ENCODE peak calls at places on chromosomes 4 and X, in six cellular contexts. B is right lobe of liver; P is right cardiac atrium; K is fibroblast of the aortic adventitia; R is hepatocyte; X is CD8-positive, alpha-beta memory T cell. H is an unnamed sample.
A peak's percentile ranks its signal among the peaks of the same experiment; 100 is the strongest.

GRCh38 chrX:134998246-134998645 is 7.5 kb downstream of the SMIM10 start:
- DNase-seq in B (no peak), R (no peak), P (no peak), K (no peak), X (no peak), H (no peak)

GRCh38 chrX:12701625-12702024 is 89.6 kb upstream of the PRPS2 start:
- DNase-seq in B (peak; percentile 42), X (no peak), R (peak; percentile 79), K (peak; percentile 69), P (peak; percentile 23), H (peak; percentile 70)

GRCh38 chr4:41359069-41359769 is 102.5 kb downstream of the UCHL1 start:
- DNase-seq in P (no peak), R (no peak), B (peak; percentile 23), X (no peak), K (no peak), H (peak; percentile 9)

GRCh38 chr4:74376888-74377483 is 12.0 kb downstream of the EREG start:
- DNase-seq in B (no peak), K (peak; percentile 83), R (peak; percentile 66), X (no peak), P (no peak), H (peak; percentile 40)

GRCh38 chr4:168621806-168622589 is 125.1 kb downstream of the PALLD start:
- DNase-seq in K (peak; percentile 83), X (no peak), R (no peak), P (no peak), B (no peak), H (no peak)

GRCh38 chrX:135434258-135435138 is 12.8 kb downstream of the SMIM10L2A start:
- DNase-seq in R (no peak), K (no peak), X (no peak), P (no peak), B (no peak), H (no peak)

GRCh38 chr4:185656467-185656890 is 121.2 kb upstream of the PDLIM3 start:
- DNase-seq in B (no peak), X (no peak), R (peak; percentile 42), K (peak; percentile 67), P (peak; percentile 55), H (peak; percentile 3)

GRCh38 chr4:13980317-13980716 is 352.8 kb upstream of the BOD1L1 start:
- DNase-seq in B (no peak), X (no peak), P (no peak), R (peak; percentile 27), K (peak; percentile 84), H (no peak)

GRCh38 chr4:182554736-182555135 is 311.5 kb downstream of the TENM3 start:
- DNase-seq in K (peak; percentile 18), X (no peak), R (no peak), B (no peak), P (no peak), H (no peak)

GRCh38 chrX:7088968-7089615 is 58.4 kb upstream of the STS start:
- DNase-seq in R (peak; percentile 48), B (no peak), K (no peak), X (no peak), P (no peak), H (no peak)

GRCh38 chrX:48714573-48714972 is 18.0 kb downstream of the SUV39H1 start:
- DNase-seq in X (no peak), R (no peak), K (peak; percentile 37), P (no peak), B (no peak), H (no peak)

GRCh38 chr4:147247577-147247976 is 233.3 kb upstream of the EDNRA start:
- DNase-seq in P (no peak), X (no peak), K (peak; percentile 8), B (no peak), R (peak; percentile 8), H (peak; percentile 11)

GRCh38 chr4:143375326-143376073 is 38.8 kb downstream of the GAB1 start:
- DNase-seq in K (no peak), R (no peak), B (peak; percentile 30), P (no peak), X (no peak), H (peak; percentile 82)

GRCh38 chr4:75490155-75490554 is 24.0 kb downstream of the RCHY1 start:
- DNase-seq in R (peak; percentile 54), K (peak; percentile 59), X (no peak), P (no peak), B (no peak), H (no peak)

GRCh38 chr4:123587983-123588494 is 191.4 kb downstream of the SPRY1 start:
- DNase-seq in R (peak; percentile 79), P (peak; percentile 18), X (no peak), B (no peak), K (peak; percentile 63), H (peak; percentile 42)

GRCh38 chrX:65596270-65596669 is 61.7 kb upstream of the LAS1L start:
- DNase-seq in R (no peak), B (no peak), K (peak; percentile 44), P (no peak), X (peak; percentile 41), H (peak; percentile 63)

GRCh38 chrX:40266490-40267333 is 169.0 kb upstream of the BCOR start:
- DNase-seq in R (peak; percentile 89), P (peak; percentile 69), B (peak; percentile 75), K (peak; percentile 63), X (peak; percentile 27), H (peak; percentile 79)

GRCh38 chrX:111868726-111869638 is 7.0 kb upstream of the TRPC5OS start:
- DNase-seq in K (peak; percentile 5), P (no peak), R (peak; percentile 17), X (no peak), B (no peak), H (peak; percentile 6)

GRCh38 chrX:103107836-103108235 is 14.9 kb upstream of the NXF3 start:
- DNase-seq in B (no peak), P (no peak), X (no peak), R (no peak), K (peak; percentile 80), H (no peak)

GRCh38 chr4:119646347-119647071 is 17.9 kb upstream of the PDE5A start:
- DNase-seq in P (no peak), K (peak; percentile 91), X (no peak), B (peak; percentile 28), R (peak; percentile 46), H (peak; percentile 18)

GRCh38 chr4:94497690-94498089 is 45.9 kb downstream of the PDLIM5 start:
- DNase-seq in B (no peak), X (no peak), K (no peak), R (no peak), P (no peak), H (no peak)

GRCh38 chrX:150887906-150888465 is 10.5 kb downstream of the CD99L2 start:
- DNase-seq in K (peak; percentile 19), B (no peak), P (no peak), R (no peak), X (no peak), H (no peak)

GRCh38 chr4:158020175-158020574 is 152.7 kb downstream of the GASK1B start:
- DNase-seq in K (peak; percentile 90), B (no peak), P (no peak), X (no peak), R (peak; percentile 71), H (peak; percentile 85)

GRCh38 chr4:54784188-54784671 is 126.5 kb downstream of the KIT start:
- DNase-seq in B (peak; percentile 27), X (no peak), P (peak; percentile 86), K (peak; percentile 92), R (peak; percentile 13), H (no peak)

GRCh38 chrX:47221756-47222155 is 3.3 kb downstream of the CDK16 start:
- DNase-seq in R (no peak), X (no peak), B (no peak), P (no peak), K (no peak), H (no peak)

GRCh38 chr4:23887989-23888388 is 1.9 kb downstream of the PPARGC1A start:
- DNase-seq in B (no peak), K (no peak), P (no peak), R (no peak), X (no peak), H (no peak)
- H3K4me3 ChIP-seq in B (peak overlapping the region; percentile 38), K (no peak overlapping the region), P (peak overlapping the region; percentile 94), R (peak overlapping the region; percentile 38), X (no peak overlapping the region), H (peak overlapping the region; percentile 0)

GRCh38 chr4:113758361-113758760 is 3.2 kb downstream of the CAMK2D start:
- DNase-seq in P (no peak), R (no peak), K (peak; percentile 68), B (no peak), X (no peak), H (no peak)
- H3K4me3 ChIP-seq in P (peak overlapping the region; percentile 31), R (no peak overlapping the region), K (peak overlapping the region; percentile 97), B (no peak overlapping the region), X (no peak overlapping the region), H (no peak overlapping the region)

GRCh38 chr4:26213317-26213716 is 107.5 kb upstream of the RBPJ start:
- DNase-seq in X (no peak), B (no peak), P (no peak), R (no peak), K (no peak), H (no peak)
- H3K4me3 ChIP-seq in X (no peak overlapping the region), B (no peak overlapping the region), P (no peak overlapping the region), R (no peak overlapping the region), K (no peak overlapping the region), H (no peak overlapping the region)

DNA sequence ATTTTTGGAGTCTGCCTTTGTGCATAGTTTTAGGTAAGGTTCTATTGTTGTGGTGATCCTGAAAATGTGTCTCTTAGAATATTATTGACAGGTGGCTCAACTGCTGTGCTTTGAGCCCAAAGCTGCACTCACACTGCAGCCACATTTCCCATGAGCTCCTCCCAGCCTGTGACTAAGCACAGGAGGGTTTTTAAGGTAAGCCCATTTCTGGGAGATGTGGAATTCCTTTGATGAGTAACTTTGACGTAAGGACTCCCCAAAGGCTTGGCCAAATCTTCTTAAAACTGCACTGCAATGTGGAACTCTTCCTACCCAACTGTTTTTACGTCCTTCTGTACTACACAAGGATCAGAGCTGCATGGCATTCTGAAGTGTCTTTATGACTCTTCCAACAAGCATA is 20.0 kb upstream of the TMPRSS11A start:
- DNase-seq in B (no peak), R (no peak), X (no peak), P (no peak), K (peak; percentile 5), H (no peak)
- H3K4me3 ChIP-seq in B (no peak overlapping the region), R (no peak overlapping the region), X (no peak overlapping the region), P (no peak overlapping the region), K (no peak overlapping the region), H (no peak overlapping the region)

H was measured in A673.